ENCODE peak calls at places on chromosomes 4 and X, in seven cellular contexts. G, M, N, C, Y, P and S are unnamed samples.

GRCh38 chr4:109444182-109444844 is 10.7 kb downstream of the SEC24B start:
- DNase-seq in Y (no peak), N (no peak), M (no peak), P (no peak), C (no peak), G (no peak), S (no peak)

GRCh38 chr4:6402566-6403399 is 69.6 kb downstream of the PPP2R2C start:
- DNase-seq in C (peak; percentile 33), P (no peak), Y (no peak), G (no peak), N (no peak), M (no peak), S (no peak)

GRCh38 chrX:30414144-30414543 is 105.0 kb upstream of the NR0B1 start:
- DNase-seq in M (no peak), P (no peak), Y (no peak), G (no peak), N (no peak), C (no peak), S (no peak)

GRCh38 chr4:170872794-170873193 is 783.0 kb upstream of the AADAT start:
- DNase-seq in N (no peak), P (no peak), C (no peak), G (no peak), Y (no peak), M (peak; percentile 0), S (no peak)

GRCh38 chr4:19971829-19972228 is 279.9 kb upstream of the SLIT2 start:
- DNase-seq in G (no peak), Y (no peak), C (no peak), P (no peak), M (peak; percentile 77), N (no peak), S (no peak)

GRCh38 chrX:23773601-23774175 is 9.3 kb upstream of the SAT1 start:
- DNase-seq in G (no peak), C (peak; percentile 74), P (no peak), Y (no peak), N (no peak), M (no peak), S (peak; percentile 9)

GRCh38 chr4:113657834-113658233 is 103.7 kb downstream of the CAMK2D start:
- DNase-seq in P (no peak), G (no peak), C (no peak), Y (no peak), M (peak; percentile 71), N (no peak), S (no peak)

GRCh38 chrX:153598541-153599191 is at the start of gene CCNQ:
- DNase-seq in G (peak; percentile 25), M (peak; percentile 37), Y (peak; percentile 31), N (no peak), C (no peak), P (peak; percentile 55), S (peak; percentile 2)

GRCh38 chrX:14027031-14027430 is 2.7 kb downstream of the GEMIN8 start:
- DNase-seq in M (peak; percentile 60), Y (no peak), P (no peak), N (no peak), C (no peak), G (peak; percentile 41), S (no peak)

GRCh38 chr4:119209077-119209476 is 3.4 kb upstream of the USP53 start:
- DNase-seq in G (no peak), N (no peak), M (peak; percentile 94), P (no peak), C (no peak), Y (no peak), S (no peak)

GRCh38 chr4:138290803-138291202 is 48.7 kb upstream of the SLC7A11 start:
- DNase-seq in M (no peak), Y (no peak), N (no peak), C (no peak), P (no peak), G (no peak), S (no peak)

GRCh38 chrX:149871940-149872339 is 9.0 kb upstream of the MAGEA8 start:
- DNase-seq in C (peak; percentile 73), N (no peak), Y (no peak), P (peak; percentile 76), M (peak; percentile 10), G (peak; percentile 2), S (no peak)

GRCh38 chrX:53081925-53082772 is at the start of gene TSPYL2:
- DNase-seq in G (peak; percentile 94), P (peak; percentile 93), N (peak; percentile 60), C (peak; percentile 97), M (peak; percentile 97), Y (peak; percentile 91), S (peak; percentile 78)

GRCh38 chr4:86306816-86307215 is 53.0 kb downstream of the MAPK10 start:
- DNase-seq in N (no peak), C (no peak), G (no peak), P (no peak), Y (no peak), M (peak; percentile 87), S (no peak)

GRCh38 chr4:1832690-1833089 is 23.3 kb downstream of the LETM1 start:
- DNase-seq in G (no peak), Y (no peak), P (no peak), M (no peak), C (no peak), N (no peak), S (no peak)

GRCh38 chr4:105088110-105088879 is 58.4 kb upstream of the TET2 start:
- DNase-seq in P (no peak), N (no peak), Y (no peak), M (peak; percentile 98), G (no peak), C (no peak), S (peak; percentile 24)

GRCh38 chr4:183390374-183390773 is 54.1 kb upstream of the CDKN2AIP start:
- DNase-seq in P (no peak), C (no peak), N (no peak), G (no peak), Y (no peak), M (no peak), S (no peak)

GRCh38 chr4:128320656-128321055 is 33.0 kb upstream of the PGRMC2 start:
- DNase-seq in P (no peak), M (no peak), N (no peak), G (no peak), C (no peak), Y (no peak), S (no peak)

GRCh38 chr4:60611762-60612496 is 588.2 kb upstream of the ADGRL3 start:
- DNase-seq in Y (no peak), M (peak; percentile 36), C (no peak), P (no peak), G (no peak), N (no peak), S (no peak)

GRCh38 chr4:184118516-184118915 is 99.2 kb downstream of the ENPP6 start:
- DNase-seq in Y (no peak), G (no peak), C (no peak), P (peak; percentile 15), N (no peak), M (no peak), S (no peak)